ENCODE peak calls at places on chromosomes 16 and 17, in nine cellular contexts. Z is activated T-cell treated with anti-CD3 and anti-CD28 coated beads for 48 hours; M is ELR; R is NT2/D1; Q is NCI-H2081; E is CD4-positive, alpha-beta T cell; X is epithelial cell of prostate; B is Ammon's horn; K is progenitor cell of endocrine pancreas. C is an unnamed sample.

GRCh38 chr17:13027246-13027645 is 9.4 kb upstream of the ELAC2 start:
- DNase-seq in Z (no peak), M (peak), R (no peak), Q (no peak), E (no peak), X (no peak), B (no peak), K (no peak), C (no peak)

GRCh38 chr17:39988206-39988810 is 7.7 kb downstream of the PSMD3 start:
- DNase-seq in Z (no peak), M (no peak), R (no peak), Q (no peak), E (no peak), X (no peak), B (no peak), K (no peak), C (no peak)

GRCh38 chr17:32274101-32274500 is 8.5 kb downstream of the RHBDL3 start:
- DNase-seq in Z (no peak), M (no peak), R (no peak), Q (no peak), E (no peak), X (no peak), B (no peak), K (no peak), C (no peak)

GRCh38 chr16:1299012-1299867 is 10.2 kb upstream of the UBE2I start:
- DNase-seq in Z (no peak), M (no peak), R (no peak), Q (no peak), E (no peak), X (no peak), B (no peak), K (no peak), C (no peak)

GRCh38 chr17:42680331-42680808 is 1.3 kb downstream of the CCR10 start:
- DNase-seq in Z (no peak), M (peak), R (no peak), Q (no peak), E (no peak), X (no peak), B (no peak), K (no peak), C (no peak)

GRCh38 chr16:4384497-4384896 is 12.8 kb downstream of the VASN start:
- DNase-seq in Z (no peak), M (no peak), R (no peak), Q (no peak), E (no peak), X (no peak), B (no peak), K (no peak), C (no peak)

GRCh38 chr16:77330332-77331043 is 104.3 kb downstream of the ADAMTS18 start:
- DNase-seq in Z (no peak), M (no peak), R (peak), Q (no peak), E (no peak), X (no peak), B (no peak), K (no peak), C (no peak)

GRCh38 chr17:73803867-73804539 is 159.8 kb upstream of the SDK2 start:
- DNase-seq in Z (no peak), M (no peak), R (no peak), Q (peak), E (no peak), X (no peak), B (no peak), K (no peak), C (no peak)

GRCh38 chr16:83200005-83200779 is 573.4 kb downstream of the CDH13 start:
- DNase-seq in Z (no peak), M (peak), R (no peak), Q (no peak), E (no peak), X (peak), B (peak), K (no peak), C (no peak)

GRCh38 chr16:62240722-62241121 is 204.5 kb upstream of the CDH8 start:
- DNase-seq in Z (no peak), M (no peak), R (no peak), Q (no peak), E (no peak), X (peak), B (no peak), K (no peak), C (no peak)

GRCh38 chr17:4043862-4044261 is 79.6 kb upstream of the ATP2A3 start:
- DNase-seq in Z (peak), M (no peak), R (no peak), Q (no peak), E (peak), X (no peak), B (no peak), K (no peak), C (no peak)

GRCh38 chr17:34979650-34980352 is 511 bp upstream of the LIG3 start:
- DNase-seq in Z (no peak), M (peak), R (no peak), Q (no peak), E (no peak), X (no peak), B (no peak), K (no peak), C (no peak)

GRCh38 chr17:29155235-29155965 is 24.8 kb downstream of the MYO18A start:
- DNase-seq in Z (peak), M (peak), R (no peak), Q (no peak), E (peak), X (no peak), B (no peak), K (no peak), C (no peak)

GRCh38 chr17:6713130-6713917 is at the start of gene SLC13A5:
- DNase-seq in Z (peak), M (peak), R (peak), Q (no peak), E (no peak), X (no peak), B (peak), K (peak), C (peak)

GRCh38 chr17:19019041-19019941 is 14.7 kb upstream of the FAM83G start:
- DNase-seq in Z (no peak), M (no peak), R (no peak), Q (no peak), E (no peak), X (no peak), B (no peak), K (no peak), C (no peak)

GRCh38 chr16:83137326-83137770 is 510.6 kb downstream of the CDH13 start:
- DNase-seq in Z (no peak), M (peak), R (no peak), Q (no peak), E (no peak), X (no peak), B (peak), K (no peak), C (no peak)

GRCh38 chr16:3960049-3960809 is 79.7 kb upstream of the CREBBP start:
- DNase-seq in Z (no peak), M (peak), R (no peak), Q (no peak), E (no peak), X (no peak), B (no peak), K (no peak), C (no peak)

GRCh38 chr16:2512920-2513404 is 790 bp upstream of the ATP6V0C start:
- DNase-seq in Z (no peak), M (no peak), R (no peak), Q (no peak), E (no peak), X (no peak), B (no peak), K (no peak), C (no peak)

GRCh38 chr17:72123964-72124791 is 3.4 kb downstream of the SOX9 start:
- DNase-seq in Z (no peak), M (no peak), R (no peak), Q (no peak), E (no peak), X (no peak), B (peak), K (no peak), C (no peak)

GRCh38 chr16:56233795-56234566 is 42.7 kb downstream of the GNAO1 start:
- DNase-seq in Z (no peak), M (no peak), R (no peak), Q (no peak), E (no peak), X (no peak), B (no peak), K (no peak), C (no peak)